ENCODE peak calls at places on chromosomes 12 and 14, in eight cellular contexts. F is CD4-positive, alpha-beta memory T cell; R is mesendoderm; J is small intestine; M is brain microvascular endothelial cell; S is body of pancreas; V is esophagus squamous epithelium; Y is fibroblast of lung. I is an unnamed sample.

GRCh38 chr12:6489449-6489848 is 3.6 kb downstream of the MRPL51 start:
- DNase-seq in J (no peak), M (no peak), V (no peak), R (no peak), S (no peak), F (no peak), Y (no peak), I (no peak)

GRCh38 chr12:12384601-12385321 is 27.9 kb downstream of the BORCS5 start:
- DNase-seq in V (no peak), J (peak), F (no peak), S (no peak), R (peak), M (no peak), Y (no peak), I (no peak)

GRCh38 chr14:45364565-45364964 is 111.6 kb upstream of the MIS18BP1 start:
- DNase-seq in J (no peak), R (peak), F (no peak), Y (no peak), S (no peak), M (no peak), V (no peak), I (no peak)

GRCh38 chr12:64716373-64716772 is 42.8 kb downstream of the GNS start:
- DNase-seq in Y (no peak), M (no peak), V (no peak), R (no peak), S (no peak), J (peak), F (no peak), I (no peak)

GRCh38 chr14:61320806-61321384 is 484 bp upstream of the PRKCH start:
- DNase-seq in Y (no peak), M (no peak), R (no peak), J (peak), F (peak), S (no peak), V (no peak), I (peak)

GRCh38 chr14:103910262-103910935 is 17.9 kb upstream of the TDRD9 start:
- DNase-seq in R (peak), S (peak), V (no peak), J (peak), Y (peak), F (peak), M (peak), I (peak)

GRCh38 chr14:72549026-72549425 is 344.9 kb downstream of the DPF3 start:
- DNase-seq in J (no peak), V (no peak), R (no peak), Y (no peak), M (no peak), F (no peak), S (no peak), I (no peak)

GRCh38 chr12:66636771-66637170 is 42.1 kb downstream of the GRIP1 start:
- DNase-seq in Y (no peak), J (no peak), F (no peak), S (peak), R (no peak), V (no peak), M (no peak), I (no peak)

GRCh38 chr12:76508128-76508661 is 51.4 kb downstream of the OSBPL8 start:
- DNase-seq in J (no peak), M (no peak), Y (no peak), V (no peak), F (no peak), S (no peak), R (no peak), I (no peak)

GRCh38 chr14:77950371-77950770 is 150.5 kb downstream of the ADCK1 start:
- DNase-seq in M (no peak), V (no peak), Y (no peak), J (no peak), F (no peak), R (no peak), S (no peak), I (no peak)

GRCh38 chr12:112885204-112885603 is 21.6 kb upstream of the OAS1 start:
- DNase-seq in Y (no peak), S (no peak), M (no peak), V (no peak), R (no peak), J (no peak), F (no peak), I (no peak)

GRCh38 chr12:77339610-77340009 is 274.2 kb upstream of the E2F7 start:
- DNase-seq in J (no peak), F (no peak), S (no peak), R (no peak), V (no peak), M (no peak), Y (peak), I (no peak)

GRCh38 chr12:82781288-82782078 is 94.8 kb downstream of the TMTC2 start:
- DNase-seq in V (no peak), Y (no peak), J (no peak), M (no peak), F (no peak), R (no peak), S (no peak), I (no peak)

GRCh38 chr12:124423683-124424515 is 129.0 kb downstream of the RFLNA start:
- DNase-seq in F (no peak), J (no peak), M (no peak), V (no peak), S (no peak), R (no peak), Y (no peak), I (no peak)

GRCh38 chr14:87566986-87567385 is 426.0 kb downstream of the GALC start:
- DNase-seq in R (peak), F (no peak), V (no peak), S (no peak), M (no peak), Y (no peak), J (no peak), I (no peak)

GRCh38 chr14:81147140-81147897 is 73.4 kb downstream of the GTF2A1 start:
- DNase-seq in F (no peak), R (no peak), Y (no peak), V (no peak), M (no peak), J (no peak), S (no peak), I (no peak)

GRCh38 chr14:61033851-61034250 is 52.8 kb downstream of the SLC38A6 start:
- DNase-seq in R (no peak), J (no peak), F (no peak), Y (no peak), V (no peak), M (no peak), S (no peak), I (no peak)

GRCh38 chr12:114683709-114684097 is 272 bp downstream of the TBX3 start:
- DNase-seq in F (no peak), J (no peak), Y (no peak), M (no peak), S (no peak), V (no peak), R (no peak), I (no peak)

GRCh38 chr14:104518659-104519350 is 60.8 kb upstream of the C14orf180 start:
- DNase-seq in M (no peak), J (no peak), R (no peak), Y (no peak), V (no peak), F (no peak), S (no peak), I (no peak)

GRCh38 chr12:105083551-105084105 is 630 bp downstream of the ALDH1L2 start:
- DNase-seq in S (peak), Y (peak), J (no peak), R (no peak), F (no peak), M (peak), V (no peak), I (no peak)

GRCh38 chr12:33734871-33735270 is 287.4 kb upstream of the ALG10 start:
- DNase-seq in F (no peak), M (no peak), S (no peak), Y (no peak), J (no peak), R (no peak), V (no peak), I (no peak)

GRCh38 chr14:95918466-95918865 is 41.8 kb downstream of the TUNAR start:
- DNase-seq in R (no peak), S (no peak), V (no peak), Y (no peak), F (no peak), J (no peak), M (no peak), I (no peak)
- H3K27ac ChIP-seq in R (no peak), S (no peak), V (no peak), Y (no peak), F (no peak), J (no peak), M (no peak), I (no peak)

GRCh38 chr12:54052745-54053624 is 650 bp upstream of the HOXC4 start:
- DNase-seq in R (peak), M (no peak), V (no peak), J (no peak), F (no peak), S (no peak), Y (peak), I (no peak)
- H3K27ac ChIP-seq in R (no peak), M (no peak), V (peak), J (no peak), F (no peak), S (no peak), Y (no peak), I (no peak)

GRCh38 chr12:45189766-45190403 is 26.0 kb upstream of the ANO6 start:
- DNase-seq in Y (no peak), M (no peak), V (no peak), J (no peak), F (no peak), S (no peak), R (no peak), I (no peak)

GRCh38 chr12:45192041-45192695 is 23.7 kb upstream of the ANO6 start:
- DNase-seq in M (peak), R (peak), J (peak), S (no peak), Y (peak), V (no peak), F (no peak), I (no peak)

GRCh38 chr12:45186762-45187161 is 29.1 kb upstream of the ANO6 start:
- DNase-seq in J (no peak), S (no peak), M (no peak), F (no peak), R (no peak), Y (no peak), V (no peak), I (no peak)

GRCh38 chr12:45192707-45193106 is 23.2 kb upstream of the ANO6 start:
- DNase-seq in V (no peak), M (no peak), Y (no peak), R (no peak), S (no peak), J (no peak), F (no peak), I (no peak)

GRCh38 chr12:45191239-45191638 is 24.7 kb upstream of the ANO6 start:
- DNase-seq in R (no peak), V (no peak), F (no peak), S (no peak), M (peak), Y (peak), J (peak), I (no peak)
- H3K27ac ChIP-seq in R (no peak), V (no peak), F (no peak), S (no peak), M (no peak), Y (no peak), J (no peak), I (no peak)

DNA sequence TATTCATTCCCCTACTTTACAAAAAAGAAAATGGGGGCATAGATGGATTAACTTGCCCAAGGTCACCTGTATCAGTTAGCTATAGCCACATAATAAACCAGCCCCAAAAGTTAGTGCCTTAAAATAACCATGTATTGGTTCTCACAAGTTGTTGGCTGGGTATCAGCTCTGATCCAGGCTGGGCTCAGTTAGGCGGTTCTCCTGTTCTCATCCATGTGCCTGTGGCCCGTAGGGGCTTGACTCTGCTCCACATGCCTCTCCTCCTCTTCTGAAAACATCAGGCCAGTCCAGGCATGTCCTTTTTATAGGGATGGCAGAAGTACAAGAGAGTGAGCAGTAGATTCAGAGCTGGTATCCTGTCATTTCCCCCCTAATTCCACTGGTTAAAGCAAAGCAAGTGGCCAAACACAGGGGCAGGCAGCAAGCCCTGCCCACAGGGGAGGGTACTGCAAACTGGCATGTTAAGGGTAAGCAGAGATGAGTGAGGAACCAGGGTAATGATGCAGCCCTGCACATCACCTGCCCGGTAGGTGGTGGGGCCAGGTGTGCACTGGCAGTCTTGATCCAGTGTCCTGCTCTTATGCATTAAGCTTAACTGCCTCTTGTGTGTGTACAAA is 47.9 kb upstream of the TUNAR start:
- DNase-seq in Y (no peak), J (no peak), R (no peak), V (no peak), F (no peak), M (no peak), S (no peak), I (no peak)
- H3K27ac ChIP-seq in Y (no peak), J (no peak), R (no peak), V (no peak), F (no peak), M (no peak), S (no peak), I (no peak)

I was measured in epithelial cell of prostate.